ENCODE peak calls at places on chromosomes 2 and 18, in ten cellular contexts. N, X, Z, L, I, Q, P, U, B and G are unnamed samples.

GRCh38 chr2:38406597-38407110 is 29.6 kb upstream of the ATL2 start:
- DNase-seq in N (no peak), X (no peak), Z (peak; percentile 86), L (no peak), I (no peak), Q (no peak), P (no peak), U (peak; percentile 32), B (peak; percentile 82), G (peak; percentile 9)

GRCh38 chr2:148508878-148509702 is 135.5 kb upstream of the EPC2 start:
- DNase-seq in N (peak; percentile 94), X (peak; percentile 74), Z (peak; percentile 76), L (peak; percentile 82), I (peak; percentile 55), Q (peak; percentile 81), P (peak; percentile 88), U (peak; percentile 80), B (peak; percentile 90), G (peak; percentile 88)

GRCh38 chr2:96157649-96158553 is 12.7 kb upstream of the DUSP2 start:
- DNase-seq in N (no peak), X (no peak), Z (no peak), L (no peak), I (no peak), Q (no peak), P (no peak), U (no peak), B (no peak), G (peak; percentile 37)

GRCh38 chr2:200172944-200173481 is 133.5 kb upstream of the SPATS2L start:
- DNase-seq in N (no peak), X (no peak), Z (peak; percentile 6), L (peak; percentile 43), I (no peak), Q (no peak), P (no peak), U (no peak), B (no peak), G (peak; percentile 66)

GRCh38 chr2:204152616-204153015 is 216.1 kb downstream of the ICOS start:
- DNase-seq in N (no peak), X (no peak), Z (no peak), L (no peak), I (no peak), Q (no peak), P (peak; percentile 39), U (no peak), B (no peak), G (no peak)

GRCh38 chr2:19029655-19030054 is 328.8 kb downstream of the OSR1 start:
- DNase-seq in N (no peak), X (no peak), Z (peak; percentile 65), L (no peak), I (no peak), Q (no peak), P (no peak), U (no peak), B (no peak), G (no peak)

GRCh38 chr2:12490641-12491040 is 226.1 kb upstream of the TRIB2 start:
- DNase-seq in N (no peak), X (no peak), Z (no peak), L (no peak), I (no peak), Q (no peak), P (no peak), U (no peak), B (no peak), G (no peak)

GRCh38 chr2:234565842-234566619 is 69.2 kb upstream of the ARL4C start:
- DNase-seq in N (no peak), X (no peak), Z (no peak), L (no peak), I (no peak), Q (no peak), P (no peak), U (no peak), B (peak; percentile 46), G (no peak)

GRCh38 chr2:29010946-29011649 is 30.0 kb downstream of the TOGARAM2 start:
- DNase-seq in N (peak; percentile 52), X (no peak), Z (no peak), L (peak; percentile 69), I (peak; percentile 38), Q (peak; percentile 38), P (peak; percentile 32), U (peak; percentile 49), B (no peak), G (peak; percentile 82)

GRCh38 chr2:123153041-123153440 is 872.0 kb upstream of the CNTNAP5 start:
- DNase-seq in N (no peak), X (no peak), Z (no peak), L (no peak), I (no peak), Q (no peak), P (no peak), U (no peak), B (no peak), G (no peak)

GRCh38 chr2:64262068-64262467 is 117.8 kb upstream of the PELI1 start:
- DNase-seq in N (peak; percentile 29), X (no peak), Z (no peak), L (no peak), I (no peak), Q (peak; percentile 35), P (no peak), U (no peak), B (peak; percentile 56), G (no peak)

GRCh38 chr2:68870215-68870614 is 982 bp downstream of the BMP10 start:
- DNase-seq in N (no peak), X (no peak), Z (no peak), L (peak; percentile 59), I (no peak), Q (no peak), P (no peak), U (no peak), B (no peak), G (no peak)

GRCh38 chr18:10432781-10433180 is 21.7 kb upstream of the APCDD1 start:
- DNase-seq in N (no peak), X (no peak), Z (no peak), L (no peak), I (no peak), Q (peak; percentile 41), P (no peak), U (no peak), B (no peak), G (no peak)

GRCh38 chr2:151976945-151977353 is 121.9 kb downstream of the CACNB4 start:
- DNase-seq in N (no peak), X (no peak), Z (no peak), L (no peak), I (no peak), Q (no peak), P (no peak), U (no peak), B (no peak), G (no peak)

GRCh38 chr2:28642796-28643195 is 108.8 kb upstream of the PPP1CB start:
- DNase-seq in N (no peak), X (no peak), Z (no peak), L (no peak), I (no peak), Q (no peak), P (no peak), U (no peak), B (no peak), G (no peak)

GRCh38 chr18:76923485-76924085 is 101.2 kb downstream of the ZNF236 start:
- DNase-seq in N (peak; percentile 65), X (peak; percentile 34), Z (peak; percentile 8), L (peak; percentile 17), I (no peak), Q (no peak), P (peak; percentile 46), U (no peak), B (peak; percentile 30), G (peak; percentile 12)
- TF ChIP-seq CTCF in N (peak; percentile 90), X (no peak), Z (peak; percentile 71), L (peak; percentile 37), I (peak; percentile 49), Q (no peak), P (peak; percentile 67), U (peak; percentile 43), B (peak; percentile 60), G (peak; percentile 78)

GRCh38 chr2:34105015-34105767 is 506.1 kb upstream of the FAM98A start:
- DNase-seq in N (no peak), X (no peak), Z (peak; percentile 83), L (peak; percentile 83), I (peak; percentile 42), Q (no peak), P (no peak), U (no peak), B (no peak), G (peak; percentile 65)
- H3K27ac ChIP-seq in N (no peak overlapping the region), X (no peak overlapping the region), Z (peak overlapping the region; percentile 73), L (no peak overlapping the region), I (no peak overlapping the region), Q (no peak overlapping the region), P (no peak overlapping the region), U (no peak overlapping the region), B (no peak overlapping the region), G (peak overlapping the region; percentile 78)

DNA sequence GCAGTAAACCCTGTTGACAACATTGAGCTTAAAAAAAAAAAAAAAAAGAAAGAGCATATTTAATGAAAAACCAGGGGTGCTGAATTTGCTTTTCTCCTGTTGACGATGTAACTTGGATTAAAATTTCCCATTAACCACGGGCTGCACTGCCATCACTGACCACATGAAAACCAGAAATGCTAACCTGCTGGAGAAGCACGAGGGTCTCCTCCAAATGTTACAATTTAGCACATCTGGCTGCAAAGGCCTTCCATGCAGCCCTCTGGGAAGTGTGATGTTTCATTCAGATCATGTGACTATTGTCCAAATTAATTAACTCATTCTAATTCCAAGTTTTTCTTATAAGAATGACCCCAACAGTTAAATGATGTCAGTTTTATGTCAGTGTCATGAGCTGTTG is 26.9 kb upstream of the SERPINB12 start:
- DNase-seq in N (no peak), X (no peak), Z (no peak), L (no peak), I (no peak), Q (no peak), P (peak; percentile 28), U (no peak), B (no peak), G (no peak)
- TF ChIP-seq CTCF in N (no peak), X (no peak), Z (peak; percentile 22), L (no peak), I (peak; percentile 44), Q (no peak), P (peak; percentile 35), U (no peak), B (no peak), G (peak; percentile 51)

DNA sequence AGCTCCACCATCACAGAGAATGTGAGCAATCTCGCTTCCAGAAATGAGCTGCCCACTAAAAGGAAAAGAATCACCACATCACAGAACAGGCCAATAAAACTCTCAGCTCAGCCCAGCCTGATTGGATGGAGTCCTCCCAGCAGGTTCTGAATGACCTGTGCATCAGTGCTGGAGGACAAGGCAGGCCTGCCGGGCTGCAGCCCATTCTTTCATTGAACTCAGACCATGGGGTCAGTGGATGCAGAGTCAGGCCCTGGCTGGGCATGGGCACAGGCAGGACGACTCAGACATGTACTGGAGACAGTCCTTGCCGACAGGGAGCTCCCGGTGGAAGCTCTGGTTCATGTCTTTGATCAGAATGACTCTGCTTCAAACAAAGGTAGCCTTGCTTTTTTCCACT is 132.8 kb upstream of the REV1 start:
- DNase-seq in N (no peak), X (no peak), Z (no peak), L (no peak), I (no peak), Q (no peak), P (no peak), U (no peak), B (no peak), G (no peak)
- H3K27ac ChIP-seq in N (no peak overlapping the region), X (no peak overlapping the region), Z (no peak overlapping the region), L (no peak overlapping the region), I (no peak overlapping the region), Q (no peak overlapping the region), P (no peak overlapping the region), U (no peak overlapping the region), B (no peak overlapping the region), G (no peak overlapping the region)

GRCh38 chr2:156892449-156893335 is 364.8 kb upstream of the GALNT5 start:
- DNase-seq in N (no peak), X (peak; percentile 68), Z (peak; percentile 86), L (peak; percentile 60), I (no peak), Q (no peak), P (peak; percentile 67), U (no peak), B (peak; percentile 34), G (peak; percentile 16)
- TF ChIP-seq CTCF in N (peak; percentile 82), X (peak; percentile 51), Z (peak; percentile 67), L (peak; percentile 46), I (peak; percentile 58), Q (no peak), P (peak; percentile 73), U (peak; percentile 59), B (peak; percentile 75), G (peak; percentile 50)